ENCODE peak calls at places on chromosomes 1 and 21, in nine cellular contexts. One of them, this sample, is unnamed.

GRCh38 chr1:226882187-226882586 is 11.8 kb downstream of the PSEN2 start:
- DNase-seq in activated CD4-positive, alpha-beta T cell treated with anti-CD3 and anti-CD28 coated beads, Interleukin-2, amount 10 ng/mL, durations not matched to agents 7 days and 5 days: peak
- DNase-seq in 8988T: no peak
- DNase-seq in activated effector memory CD4-positive, alpha-beta T cell treated with anti-CD3 and anti-CD28 coated beads, Interleukin-2, amount 50 U/mL, for 16 hours: peak
- DNase-seq in fibroblast of lung: peak
- DNase-seq in kidney glomerular epithelial cell: no peak
- DNase-seq in stimulated activated naive B cell treated with anti-CD40 and anti-IgM and Interleukin-4, amounts not matched to agents 10 μg/mL and 1 μg/mL and 100 μg/mL, for 72 hours: no peak
- DNase-seq in T follicular helper cell: no peak
- DNase-seq in NCI-H748 treated with DMSO at 0.1 percent for 48 hours: no peak
- DNase-seq in this sample: no peak

GRCh38 chr1:243489681-243490080 is 233.8 kb downstream of the SDCCAG8 start:
- DNase-seq in activated CD4-positive, alpha-beta T cell treated with anti-CD3 and anti-CD28 coated beads, Interleukin-2, amount 10 ng/mL, durations not matched to agents 7 days and 5 days: no peak
- DNase-seq in 8988T: no peak
- DNase-seq in activated effector memory CD4-positive, alpha-beta T cell treated with anti-CD3 and anti-CD28 coated beads, Interleukin-2, amount 50 U/mL, for 16 hours: no peak
- DNase-seq in fibroblast of lung: no peak
- DNase-seq in kidney glomerular epithelial cell: no peak
- DNase-seq in stimulated activated naive B cell treated with anti-CD40 and anti-IgM and Interleukin-4, amounts not matched to agents 10 μg/mL and 1 μg/mL and 100 μg/mL, for 72 hours: no peak
- DNase-seq in T follicular helper cell: no peak
- DNase-seq in NCI-H748 treated with DMSO at 0.1 percent for 48 hours: no peak
- DNase-seq in this sample: no peak

GRCh38 chr1:151653397-151653796 is 41.5 kb downstream of the SNX27 start:
- DNase-seq in activated CD4-positive, alpha-beta T cell treated with anti-CD3 and anti-CD28 coated beads, Interleukin-2, amount 10 ng/mL, durations not matched to agents 7 days and 5 days: no peak
- DNase-seq in 8988T: no peak
- DNase-seq in activated effector memory CD4-positive, alpha-beta T cell treated with anti-CD3 and anti-CD28 coated beads, Interleukin-2, amount 50 U/mL, for 16 hours: no peak
- DNase-seq in fibroblast of lung: peak
- DNase-seq in kidney glomerular epithelial cell: no peak
- DNase-seq in stimulated activated naive B cell treated with anti-CD40 and anti-IgM and Interleukin-4, amounts not matched to agents 10 μg/mL and 1 μg/mL and 100 μg/mL, for 72 hours: no peak
- DNase-seq in T follicular helper cell: no peak
- DNase-seq in NCI-H748 treated with DMSO at 0.1 percent for 48 hours: no peak
- DNase-seq in this sample: no peak

GRCh38 chr1:67213164-67213563 is 46.9 kb downstream of the IL23R start:
- DNase-seq in activated CD4-positive, alpha-beta T cell treated with anti-CD3 and anti-CD28 coated beads, Interleukin-2, amount 10 ng/mL, durations not matched to agents 7 days and 5 days: no peak
- DNase-seq in 8988T: peak
- DNase-seq in activated effector memory CD4-positive, alpha-beta T cell treated with anti-CD3 and anti-CD28 coated beads, Interleukin-2, amount 50 U/mL, for 16 hours: no peak
- DNase-seq in fibroblast of lung: peak
- DNase-seq in kidney glomerular epithelial cell: no peak
- DNase-seq in stimulated activated naive B cell treated with anti-CD40 and anti-IgM and Interleukin-4, amounts not matched to agents 10 μg/mL and 1 μg/mL and 100 μg/mL, for 72 hours: no peak
- DNase-seq in T follicular helper cell: no peak
- DNase-seq in NCI-H748 treated with DMSO at 0.1 percent for 48 hours: no peak
- DNase-seq in this sample: peak

GRCh38 chr1:159188375-159188788 is 16.3 kb upstream of the ACKR1 start:
- DNase-seq in activated CD4-positive, alpha-beta T cell treated with anti-CD3 and anti-CD28 coated beads, Interleukin-2, amount 10 ng/mL, durations not matched to agents 7 days and 5 days: no peak
- DNase-seq in 8988T: no peak
- DNase-seq in activated effector memory CD4-positive, alpha-beta T cell treated with anti-CD3 and anti-CD28 coated beads, Interleukin-2, amount 50 U/mL, for 16 hours: no peak
- DNase-seq in fibroblast of lung: peak
- DNase-seq in kidney glomerular epithelial cell: no peak
- DNase-seq in stimulated activated naive B cell treated with anti-CD40 and anti-IgM and Interleukin-4, amounts not matched to agents 10 μg/mL and 1 μg/mL and 100 μg/mL, for 72 hours: peak
- DNase-seq in T follicular helper cell: no peak
- DNase-seq in NCI-H748 treated with DMSO at 0.1 percent for 48 hours: no peak
- DNase-seq in this sample: no peak

GRCh38 chr1:73205294-73205973 is 923.1 kb upstream of the NEGR1 start:
- DNase-seq in activated CD4-positive, alpha-beta T cell treated with anti-CD3 and anti-CD28 coated beads, Interleukin-2, amount 10 ng/mL, durations not matched to agents 7 days and 5 days: no peak
- DNase-seq in 8988T: no peak
- DNase-seq in activated effector memory CD4-positive, alpha-beta T cell treated with anti-CD3 and anti-CD28 coated beads, Interleukin-2, amount 50 U/mL, for 16 hours: no peak
- DNase-seq in fibroblast of lung: no peak
- DNase-seq in kidney glomerular epithelial cell: no peak
- DNase-seq in stimulated activated naive B cell treated with anti-CD40 and anti-IgM and Interleukin-4, amounts not matched to agents 10 μg/mL and 1 μg/mL and 100 μg/mL, for 72 hours: no peak
- DNase-seq in T follicular helper cell: no peak
- DNase-seq in NCI-H748 treated with DMSO at 0.1 percent for 48 hours: no peak
- DNase-seq in this sample: no peak

GRCh38 chr1:173101589-173101988 is 50.8 kb upstream of the TNFSF18 start:
- DNase-seq in activated CD4-positive, alpha-beta T cell treated with anti-CD3 and anti-CD28 coated beads, Interleukin-2, amount 10 ng/mL, durations not matched to agents 7 days and 5 days: no peak
- DNase-seq in 8988T: no peak
- DNase-seq in activated effector memory CD4-positive, alpha-beta T cell treated with anti-CD3 and anti-CD28 coated beads, Interleukin-2, amount 50 U/mL, for 16 hours: no peak
- DNase-seq in fibroblast of lung: no peak
- DNase-seq in kidney glomerular epithelial cell: no peak
- DNase-seq in stimulated activated naive B cell treated with anti-CD40 and anti-IgM and Interleukin-4, amounts not matched to agents 10 μg/mL and 1 μg/mL and 100 μg/mL, for 72 hours: no peak
- DNase-seq in T follicular helper cell: no peak
- DNase-seq in NCI-H748 treated with DMSO at 0.1 percent for 48 hours: no peak
- DNase-seq in this sample: no peak

GRCh38 chr21:43909736-43910455 is 44.9 kb downstream of the AGPAT3 start:
- DNase-seq in activated CD4-positive, alpha-beta T cell treated with anti-CD3 and anti-CD28 coated beads, Interleukin-2, amount 10 ng/mL, durations not matched to agents 7 days and 5 days: no peak
- DNase-seq in 8988T: no peak
- DNase-seq in activated effector memory CD4-positive, alpha-beta T cell treated with anti-CD3 and anti-CD28 coated beads, Interleukin-2, amount 50 U/mL, for 16 hours: no peak
- DNase-seq in fibroblast of lung: no peak
- DNase-seq in kidney glomerular epithelial cell: no peak
- DNase-seq in stimulated activated naive B cell treated with anti-CD40 and anti-IgM and Interleukin-4, amounts not matched to agents 10 μg/mL and 1 μg/mL and 100 μg/mL, for 72 hours: no peak
- DNase-seq in T follicular helper cell: no peak
- DNase-seq in NCI-H748 treated with DMSO at 0.1 percent for 48 hours: no peak
- DNase-seq in this sample: no peak

GRCh38 chr1:7379445-7379971 is 391.6 kb upstream of the VAMP3 start:
- DNase-seq in activated CD4-positive, alpha-beta T cell treated with anti-CD3 and anti-CD28 coated beads, Interleukin-2, amount 10 ng/mL, durations not matched to agents 7 days and 5 days: no peak
- DNase-seq in 8988T: no peak
- DNase-seq in activated effector memory CD4-positive, alpha-beta T cell treated with anti-CD3 and anti-CD28 coated beads, Interleukin-2, amount 50 U/mL, for 16 hours: no peak
- DNase-seq in fibroblast of lung: peak
- DNase-seq in kidney glomerular epithelial cell: peak
- DNase-seq in stimulated activated naive B cell treated with anti-CD40 and anti-IgM and Interleukin-4, amounts not matched to agents 10 μg/mL and 1 μg/mL and 100 μg/mL, for 72 hours: no peak
- DNase-seq in T follicular helper cell: no peak
- DNase-seq in NCI-H748 treated with DMSO at 0.1 percent for 48 hours: peak
- DNase-seq in this sample: no peak

GRCh38 chr1:10510520-10511493 is 36.1 kb downstream of the PEX14 start:
- DNase-seq in activated CD4-positive, alpha-beta T cell treated with anti-CD3 and anti-CD28 coated beads, Interleukin-2, amount 10 ng/mL, durations not matched to agents 7 days and 5 days: peak
- DNase-seq in 8988T: no peak
- DNase-seq in activated effector memory CD4-positive, alpha-beta T cell treated with anti-CD3 and anti-CD28 coated beads, Interleukin-2, amount 50 U/mL, for 16 hours: peak
- DNase-seq in fibroblast of lung: peak
- DNase-seq in kidney glomerular epithelial cell: peak
- DNase-seq in stimulated activated naive B cell treated with anti-CD40 and anti-IgM and Interleukin-4, amounts not matched to agents 10 μg/mL and 1 μg/mL and 100 μg/mL, for 72 hours: peak
- DNase-seq in T follicular helper cell: peak
- DNase-seq in NCI-H748 treated with DMSO at 0.1 percent for 48 hours: no peak
- DNase-seq in this sample: peak

GRCh38 chr1:6601865-6602668 is 602 bp downstream of the KLHL21 start:
- DNase-seq in activated CD4-positive, alpha-beta T cell treated with anti-CD3 and anti-CD28 coated beads, Interleukin-2, amount 10 ng/mL, durations not matched to agents 7 days and 5 days: peak
- DNase-seq in 8988T: no peak
- DNase-seq in activated effector memory CD4-positive, alpha-beta T cell treated with anti-CD3 and anti-CD28 coated beads, Interleukin-2, amount 50 U/mL, for 16 hours: peak
- DNase-seq in fibroblast of lung: peak
- DNase-seq in kidney glomerular epithelial cell: no peak
- DNase-seq in stimulated activated naive B cell treated with anti-CD40 and anti-IgM and Interleukin-4, amounts not matched to agents 10 μg/mL and 1 μg/mL and 100 μg/mL, for 72 hours: no peak
- DNase-seq in T follicular helper cell: no peak
- DNase-seq in NCI-H748 treated with DMSO at 0.1 percent for 48 hours: no peak
- DNase-seq in this sample: no peak

GRCh38 chr1:239448911-239449310 is 62.5 kb downstream of the CHRM3 start:
- DNase-seq in activated CD4-positive, alpha-beta T cell treated with anti-CD3 and anti-CD28 coated beads, Interleukin-2, amount 10 ng/mL, durations not matched to agents 7 days and 5 days: no peak
- DNase-seq in 8988T: no peak
- DNase-seq in activated effector memory CD4-positive, alpha-beta T cell treated with anti-CD3 and anti-CD28 coated beads, Interleukin-2, amount 50 U/mL, for 16 hours: no peak
- DNase-seq in fibroblast of lung: no peak
- DNase-seq in kidney glomerular epithelial cell: no peak
- DNase-seq in stimulated activated naive B cell treated with anti-CD40 and anti-IgM and Interleukin-4, amounts not matched to agents 10 μg/mL and 1 μg/mL and 100 μg/mL, for 72 hours: no peak
- DNase-seq in T follicular helper cell: no peak
- DNase-seq in NCI-H748 treated with DMSO at 0.1 percent for 48 hours: peak
- DNase-seq in this sample: no peak

GRCh38 chr1:8026976-8027747 is 1.1 kb upstream of the ERRFI1 start:
- DNase-seq in activated CD4-positive, alpha-beta T cell treated with anti-CD3 and anti-CD28 coated beads, Interleukin-2, amount 10 ng/mL, durations not matched to agents 7 days and 5 days: no peak
- DNase-seq in 8988T: no peak
- DNase-seq in activated effector memory CD4-positive, alpha-beta T cell treated with anti-CD3 and anti-CD28 coated beads, Interleukin-2, amount 50 U/mL, for 16 hours: no peak
- DNase-seq in fibroblast of lung: peak
- DNase-seq in kidney glomerular epithelial cell: peak
- DNase-seq in stimulated activated naive B cell treated with anti-CD40 and anti-IgM and Interleukin-4, amounts not matched to agents 10 μg/mL and 1 μg/mL and 100 μg/mL, for 72 hours: no peak
- DNase-seq in T follicular helper cell: no peak
- DNase-seq in NCI-H748 treated with DMSO at 0.1 percent for 48 hours: no peak
- DNase-seq in this sample: no peak

GRCh38 chr1:93395195-93395594 is 49.5 kb downstream of the DR1 start:
- DNase-seq in activated CD4-positive, alpha-beta T cell treated with anti-CD3 and anti-CD28 coated beads, Interleukin-2, amount 10 ng/mL, durations not matched to agents 7 days and 5 days: no peak
- DNase-seq in 8988T: no peak
- DNase-seq in activated effector memory CD4-positive, alpha-beta T cell treated with anti-CD3 and anti-CD28 coated beads, Interleukin-2, amount 50 U/mL, for 16 hours: no peak
- DNase-seq in fibroblast of lung: no peak
- DNase-seq in kidney glomerular epithelial cell: no peak
- DNase-seq in stimulated activated naive B cell treated with anti-CD40 and anti-IgM and Interleukin-4, amounts not matched to agents 10 μg/mL and 1 μg/mL and 100 μg/mL, for 72 hours: no peak
- DNase-seq in T follicular helper cell: no peak
- DNase-seq in NCI-H748 treated with DMSO at 0.1 percent for 48 hours: no peak
- DNase-seq in this sample: no peak

GRCh38 chr1:227883641-227884301 is 64.0 kb downstream of the WNT9A start:
- DNase-seq in activated CD4-positive, alpha-beta T cell treated with anti-CD3 and anti-CD28 coated beads, Interleukin-2, amount 10 ng/mL, durations not matched to agents 7 days and 5 days: no peak
- DNase-seq in 8988T: no peak
- DNase-seq in activated effector memory CD4-positive, alpha-beta T cell treated with anti-CD3 and anti-CD28 coated beads, Interleukin-2, amount 50 U/mL, for 16 hours: no peak
- DNase-seq in fibroblast of lung: no peak
- DNase-seq in kidney glomerular epithelial cell: no peak
- DNase-seq in stimulated activated naive B cell treated with anti-CD40 and anti-IgM and Interleukin-4, amounts not matched to agents 10 μg/mL and 1 μg/mL and 100 μg/mL, for 72 hours: no peak
- DNase-seq in T follicular helper cell: no peak
- DNase-seq in NCI-H748 treated with DMSO at 0.1 percent for 48 hours: no peak
- DNase-seq in this sample: no peak

GRCh38 chr1:211577826-211578639 is 928 bp downstream of the SLC30A1 start:
- DNase-seq in activated CD4-positive, alpha-beta T cell treated with anti-CD3 and anti-CD28 coated beads, Interleukin-2, amount 10 ng/mL, durations not matched to agents 7 days and 5 days: peak
- DNase-seq in 8988T: peak
- DNase-seq in activated effector memory CD4-positive, alpha-beta T cell treated with anti-CD3 and anti-CD28 coated beads, Interleukin-2, amount 50 U/mL, for 16 hours: peak
- DNase-seq in fibroblast of lung: peak
- DNase-seq in kidney glomerular epithelial cell: peak
- DNase-seq in stimulated activated naive B cell treated with anti-CD40 and anti-IgM and Interleukin-4, amounts not matched to agents 10 μg/mL and 1 μg/mL and 100 μg/mL, for 72 hours: peak
- DNase-seq in T follicular helper cell: peak
- DNase-seq in NCI-H748 treated with DMSO at 0.1 percent for 48 hours: no peak
- DNase-seq in this sample: peak

GRCh38 chr1:201786824-201787223 is 42.1 kb upstream of the IPO9 start:
- DNase-seq in activated CD4-positive, alpha-beta T cell treated with anti-CD3 and anti-CD28 coated beads, Interleukin-2, amount 10 ng/mL, durations not matched to agents 7 days and 5 days: no peak
- DNase-seq in 8988T: no peak
- DNase-seq in activated effector memory CD4-positive, alpha-beta T cell treated with anti-CD3 and anti-CD28 coated beads, Interleukin-2, amount 50 U/mL, for 16 hours: no peak
- DNase-seq in fibroblast of lung: no peak
- DNase-seq in kidney glomerular epithelial cell: no peak
- DNase-seq in stimulated activated naive B cell treated with anti-CD40 and anti-IgM and Interleukin-4, amounts not matched to agents 10 μg/mL and 1 μg/mL and 100 μg/mL, for 72 hours: no peak
- DNase-seq in T follicular helper cell: no peak
- DNase-seq in NCI-H748 treated with DMSO at 0.1 percent for 48 hours: no peak
- DNase-seq in this sample: no peak

GRCh38 chr1:18949689-18950414 is 6.6 kb downstream of the IFFO2 start:
- DNase-seq in activated CD4-positive, alpha-beta T cell treated with anti-CD3 and anti-CD28 coated beads, Interleukin-2, amount 10 ng/mL, durations not matched to agents 7 days and 5 days: no peak
- DNase-seq in 8988T: no peak
- DNase-seq in activated effector memory CD4-positive, alpha-beta T cell treated with anti-CD3 and anti-CD28 coated beads, Interleukin-2, amount 50 U/mL, for 16 hours: peak
- DNase-seq in fibroblast of lung: peak
- DNase-seq in kidney glomerular epithelial cell: peak
- DNase-seq in stimulated activated naive B cell treated with anti-CD40 and anti-IgM and Interleukin-4, amounts not matched to agents 10 μg/mL and 1 μg/mL and 100 μg/mL, for 72 hours: peak
- DNase-seq in T follicular helper cell: no peak
- DNase-seq in NCI-H748 treated with DMSO at 0.1 percent for 48 hours: no peak
- DNase-seq in this sample: peak

GRCh38 chr21:21148514-21148913 is 150.3 kb downstream of the NCAM2 start:
- DNase-seq in activated CD4-positive, alpha-beta T cell treated with anti-CD3 and anti-CD28 coated beads, Interleukin-2, amount 10 ng/mL, durations not matched to agents 7 days and 5 days: no peak
- DNase-seq in 8988T: no peak
- DNase-seq in activated effector memory CD4-positive, alpha-beta T cell treated with anti-CD3 and anti-CD28 coated beads, Interleukin-2, amount 50 U/mL, for 16 hours: no peak
- DNase-seq in fibroblast of lung: no peak
- DNase-seq in kidney glomerular epithelial cell: no peak
- DNase-seq in stimulated activated naive B cell treated with anti-CD40 and anti-IgM and Interleukin-4, amounts not matched to agents 10 μg/mL and 1 μg/mL and 100 μg/mL, for 72 hours: no peak
- DNase-seq in T follicular helper cell: no peak
- DNase-seq in NCI-H748 treated with DMSO at 0.1 percent for 48 hours: no peak
- DNase-seq in this sample: no peak

GRCh38 chr1:925532-926421 is 2.1 kb downstream of the SAMD11 start:
- DNase-seq in activated CD4-positive, alpha-beta T cell treated with anti-CD3 and anti-CD28 coated beads, Interleukin-2, amount 10 ng/mL, durations not matched to agents 7 days and 5 days: no peak
- DNase-seq in 8988T: no peak
- DNase-seq in activated effector memory CD4-positive, alpha-beta T cell treated with anti-CD3 and anti-CD28 coated beads, Interleukin-2, amount 50 U/mL, for 16 hours: no peak
- DNase-seq in fibroblast of lung: peak
- DNase-seq in kidney glomerular epithelial cell: no peak
- DNase-seq in stimulated activated naive B cell treated with anti-CD40 and anti-IgM and Interleukin-4, amounts not matched to agents 10 μg/mL and 1 μg/mL and 100 μg/mL, for 72 hours: no peak
- DNase-seq in T follicular helper cell: no peak
- DNase-seq in NCI-H748 treated with DMSO at 0.1 percent for 48 hours: no peak
- DNase-seq in this sample: peak

GRCh38 chr1:91804546-91805023 is 81.4 kb downstream of the TGFBR3 start:
- DNase-seq in activated CD4-positive, alpha-beta T cell treated with anti-CD3 and anti-CD28 coated beads, Interleukin-2, amount 10 ng/mL, durations not matched to agents 7 days and 5 days: peak
- DNase-seq in 8988T: no peak
- DNase-seq in activated effector memory CD4-positive, alpha-beta T cell treated with anti-CD3 and anti-CD28 coated beads, Interleukin-2, amount 50 U/mL, for 16 hours: peak
- DNase-seq in fibroblast of lung: peak
- DNase-seq in kidney glomerular epithelial cell: no peak
- DNase-seq in stimulated activated naive B cell treated with anti-CD40 and anti-IgM and Interleukin-4, amounts not matched to agents 10 μg/mL and 1 μg/mL and 100 μg/mL, for 72 hours: no peak
- DNase-seq in T follicular helper cell: peak
- DNase-seq in NCI-H748 treated with DMSO at 0.1 percent for 48 hours: no peak
- DNase-seq in this sample: no peak

GRCh38 chr21:45109831-45110492 is 35.6 kb downstream of the ADARB1 start:
- DNase-seq in activated CD4-positive, alpha-beta T cell treated with anti-CD3 and anti-CD28 coated beads, Interleukin-2, amount 10 ng/mL, durations not matched to agents 7 days and 5 days: peak
- DNase-seq in 8988T: no peak
- DNase-seq in activated effector memory CD4-positive, alpha-beta T cell treated with anti-CD3 and anti-CD28 coated beads, Interleukin-2, amount 50 U/mL, for 16 hours: peak
- DNase-seq in fibroblast of lung: no peak
- DNase-seq in kidney glomerular epithelial cell: peak
- DNase-seq in stimulated activated naive B cell treated with anti-CD40 and anti-IgM and Interleukin-4, amounts not matched to agents 10 μg/mL and 1 μg/mL and 100 μg/mL, for 72 hours: peak
- DNase-seq in T follicular helper cell: no peak
- DNase-seq in NCI-H748 treated with DMSO at 0.1 percent for 48 hours: no peak
- DNase-seq in this sample: no peak